ENCODE peak calls at places on chromosomes 2 and 18, in four cellular contexts. I is pancreas, B is prostate gland, M is colonic mucosa. K is an unnamed sample. For H3K27me3, the result is how much of the 10 kb centered on the place peaks cover.

GRCh38 chr2:127605691-127606277 is 40.2 kb upstream of the GPR17 start:
- DNase-seq in M (no peak), I (no peak), B (no peak), K (no peak)

GRCh38 chr2:173612354-173612753 is 257.7 kb downstream of the CDCA7 start:
- DNase-seq in I (no peak), M (no peak), B (no peak), K (no peak)

GRCh38 chr2:25618676-25619075 is 54.7 kb downstream of the DTNB start:
- DNase-seq in B (peak), M (no peak), I (no peak), K (no peak)

GRCh38 chr2:227862227-227862740 is 9.1 kb upstream of the DAW1 start:
- DNase-seq in B (peak), I (no peak), M (peak), K (no peak)

GRCh38 chr2:202042444-202042843 is 8.8 kb downstream of the FZD7 start:
- DNase-seq in B (no peak), I (no peak), M (no peak), K (no peak)

GRCh38 chr2:171793691-171794678 is 100.1 kb downstream of the SLC25A12 start:
- DNase-seq in M (no peak), B (no peak), I (no peak), K (no peak)

GRCh38 chr2:124609667-124610066 is 584.6 kb downstream of the CNTNAP5 start:
- DNase-seq in I (no peak), B (no peak), M (no peak), K (no peak)

GRCh38 chr2:8684421-8684884 is 2.6 kb downstream of the ID2 start:
- DNase-seq in B (peak), M (peak), I (no peak), K (no peak)

GRCh38 chr18:21073180-21073579 is 38.4 kb downstream of the ROCK1 start:
- DNase-seq in M (no peak), B (no peak), I (no peak), K (no peak)

GRCh38 chr18:51009071-51009470 is 20.9 kb upstream of the SMAD4 start:
- DNase-seq in I (no peak), B (no peak), M (no peak), K (peak)

GRCh38 chr2:173934895-173935294 is 30.3 kb downstream of the SP3 start:
- DNase-seq in M (no peak), B (no peak), I (no peak), K (no peak)

GRCh38 chr18:55236150-55236931 is 277.1 kb upstream of the CCDC68 start:
- DNase-seq in I (no peak), M (no peak), B (no peak), K (no peak)

DNA sequence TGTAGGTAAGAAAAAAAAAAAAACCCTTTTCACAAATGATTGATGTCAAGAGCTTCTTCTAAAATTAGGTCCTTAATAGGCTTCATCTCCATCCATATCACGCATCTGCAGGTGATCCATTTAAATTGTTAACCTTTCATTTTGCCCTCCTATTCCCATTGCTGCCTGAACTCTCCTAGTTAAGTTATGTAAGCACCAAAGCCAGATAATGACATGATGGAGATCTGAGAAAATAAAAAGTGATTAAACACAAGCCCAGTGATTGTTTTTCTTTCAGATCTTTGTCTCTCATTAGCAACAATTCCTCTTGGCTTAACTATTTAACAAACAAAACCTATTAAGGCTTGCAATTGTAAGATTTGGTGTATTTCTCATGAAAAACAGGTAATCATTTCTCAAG is 20.0 kb downstream of the LANCL1 start:
- DNase-seq in I (no peak), M (no peak), B (no peak), K (no peak)
- TF ChIP-seq CTCF in I (no peak), M (no peak), B (no peak), K (no peak)

DNA sequence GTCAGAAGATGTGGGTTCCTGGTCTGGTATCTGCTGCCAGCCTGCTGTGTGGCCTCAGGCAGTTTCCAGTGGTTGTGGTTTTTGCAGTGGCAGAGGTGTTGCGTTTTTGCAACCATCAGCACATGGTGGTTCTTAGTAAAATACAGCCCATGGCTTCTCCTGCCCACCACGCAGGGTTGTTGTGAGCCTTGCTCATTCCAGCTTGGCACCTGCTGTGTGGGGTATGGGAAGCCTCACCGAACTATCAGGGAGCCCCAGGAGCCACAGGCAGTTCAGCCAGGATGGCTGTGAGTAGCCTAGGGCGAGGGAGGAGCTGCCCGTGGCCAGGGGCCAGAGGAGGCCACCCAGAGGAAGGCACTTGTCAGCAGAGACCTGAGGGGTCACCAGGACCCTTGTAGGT is 9.8 kb downstream of the ARID5A start:
- DNase-seq in B (no peak), I (no peak), M (no peak), K (no peak)
- H3K27ac ChIP-seq in B (no peak), I (no peak), M (no peak), K (no peak)

GRCh38 chr2:168904358-168904757 is 3.3 kb downstream of the G6PC2 start:
- DNase-seq in M (no peak), I (no peak), B (no peak), K (no peak)
- H3K27me3 ChIP-seq in M (under half), I (under half), B (under half), K (under half)

DNA sequence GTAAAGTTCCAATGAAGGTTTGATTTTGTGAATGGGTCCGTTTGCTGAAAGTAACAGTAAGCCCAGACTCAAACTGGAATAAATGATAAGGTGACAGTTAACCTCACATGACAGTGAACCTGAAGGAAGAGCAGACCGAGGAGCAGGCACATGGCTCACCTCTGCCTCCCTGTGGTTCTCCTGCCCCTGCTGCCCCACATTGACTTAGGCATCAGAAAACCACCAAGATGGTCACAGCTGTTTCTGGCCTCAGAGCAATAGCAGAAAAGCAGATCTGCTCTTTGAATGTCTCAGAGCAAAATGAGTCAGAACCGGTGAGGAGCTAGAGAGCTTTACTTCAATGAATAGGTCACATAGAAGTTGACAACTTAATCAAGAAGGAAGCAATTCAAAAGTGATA is 487.6 kb downstream of the METTL4 start:
- DNase-seq in M (no peak), I (no peak), B (no peak), K (no peak)
- TF ChIP-seq CTCF in M (no peak), I (no peak), B (no peak), K (no peak)

GRCh38 chr18:70423988-70424387 is 135.1 kb downstream of the SOCS6 start:
- DNase-seq in M (peak), B (peak), I (no peak), K (peak)

GRCh38 chr18:70423120-70423519 is 134.3 kb downstream of the SOCS6 start:
- DNase-seq in M (peak), B (no peak), I (no peak), K (no peak)

GRCh38 chr18:70421471-70421870 is 132.6 kb downstream of the SOCS6 start:
- DNase-seq in I (no peak), B (no peak), M (no peak), K (no peak)

GRCh38 chr18:70420151-70420898 is 131.5 kb downstream of the SOCS6 start:
- DNase-seq in M (no peak), I (no peak), B (no peak), K (no peak)

GRCh38 chr18:70422061-70422965 is 133.5 kb downstream of the SOCS6 start:
- DNase-seq in I (peak), M (peak), B (peak), K (peak)
- H3K27ac ChIP-seq in I (peak), M (peak), B (no peak), K (peak)

DNA sequence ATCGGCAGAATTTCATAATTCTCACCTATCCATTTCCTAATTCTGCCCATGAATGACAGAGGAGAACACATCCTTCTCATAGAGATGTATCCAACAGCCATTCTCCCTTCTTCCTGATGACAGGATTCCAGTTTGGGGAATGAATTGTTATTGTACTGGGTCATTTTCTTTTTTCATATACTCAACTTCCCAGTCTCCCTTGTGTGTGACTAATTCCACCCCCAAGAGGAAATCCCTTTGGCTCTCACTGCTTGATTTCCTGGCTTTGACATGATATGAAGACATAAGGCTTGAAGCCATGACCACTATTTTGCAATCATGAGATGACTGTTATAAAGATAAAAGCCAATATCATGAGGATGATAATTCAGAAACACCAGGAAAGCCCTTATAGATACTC is 384.7 kb upstream of the ACVR2A start:
- DNase-seq in I (no peak), B (no peak), M (no peak), K (no peak)
- H3K27me3 ChIP-seq in I (under half), B (under half), M (under half), K (under half)

GRCh38 chr2:234615643-234616356 is 118.9 kb upstream of the ARL4C start:
- DNase-seq in I (no peak), M (no peak), B (no peak), K (no peak)

GRCh38 chr2:234606906-234607305 is 110.0 kb upstream of the ARL4C start:
- DNase-seq in M (no peak), B (no peak), I (no peak), K (no peak)

GRCh38 chr2:234608946-234609345 is 112.1 kb upstream of the ARL4C start:
- DNase-seq in B (no peak), M (no peak), I (no peak), K (no peak)

GRCh38 chr2:234607691-234608090 is 110.8 kb upstream of the ARL4C start:
- DNase-seq in B (no peak), M (no peak), I (no peak), K (no peak)

GRCh38 chr2:234611209-234611608 is 114.3 kb upstream of the ARL4C start:
- DNase-seq in I (no peak), B (no peak), M (no peak), K (no peak)
- TF ChIP-seq CTCF in I (no peak), B (no peak), M (no peak), K (no peak)

K was measured in lung.